ENCODE peak calls at places on chromosomes 1 and 21, in ten cellular contexts. D, L, K, T, Q, M, O, V, S and C are unnamed samples.
A peak's percentile ranks its signal among the peaks of the same experiment; 100 is the strongest.

GRCh38 chr1:234368320-234369032 is 4.8 kb upstream of the COA6 start:
- DNase-seq in D (no peak), K (no peak), V (no peak), T (no peak), Q (no peak), M (no peak), O (no peak), S (no peak), L (peak; percentile 6), C (no peak)

GRCh38 chr1:225875044-225875822 is 6.9 kb downstream of the TMEM63A start:
- DNase-seq in O (no peak), K (no peak), V (no peak), D (no peak), Q (peak; percentile 94), M (no peak), T (no peak), L (no peak), S (no peak), C (no peak)

GRCh38 chr1:151908228-151908691 is 1.1 kb downstream of the THEM4 start:
- DNase-seq in D (peak; percentile 68), L (no peak), O (no peak), K (no peak), S (no peak), Q (peak; percentile 40), T (no peak), M (no peak), V (peak; percentile 50), C (no peak)

GRCh38 chr1:2228684-2229031 is 539 bp downstream of the SKI start:
- DNase-seq in T (no peak), K (no peak), D (no peak), S (peak; percentile 17), V (peak; percentile 70), L (no peak), O (no peak), Q (peak; percentile 19), M (peak; percentile 25), C (no peak)

GRCh38 chr1:204941415-204942338 is 71.0 kb downstream of the NFASC start:
- DNase-seq in M (no peak), V (peak; percentile 78), T (peak; percentile 68), L (no peak), D (peak; percentile 74), S (peak; percentile 47), K (peak; percentile 60), Q (peak; percentile 80), O (peak; percentile 61), C (peak; percentile 87)

GRCh38 chr21:17660449-17660848 is 47.7 kb upstream of the BTG3 start:
- DNase-seq in O (no peak), K (no peak), S (no peak), D (no peak), V (peak; percentile 9), T (no peak), L (no peak), M (no peak), Q (no peak), C (no peak)

GRCh38 chr1:211630236-211631081 is 45.0 kb downstream of the NEK2 start:
- DNase-seq in D (peak; percentile 70), S (peak; percentile 31), M (no peak), V (peak; percentile 20), T (peak; percentile 58), Q (no peak), O (no peak), L (no peak), K (peak; percentile 78), C (no peak)

GRCh38 chr1:221458430-221459156 is 283.3 kb downstream of the DUSP10 start:
- DNase-seq in Q (no peak), D (no peak), S (peak; percentile 91), O (no peak), M (no peak), L (no peak), K (no peak), T (no peak), V (peak; percentile 92), C (no peak)

GRCh38 chr1:209430821-209431259 is 152.7 kb upstream of the CAMK1G start:
- DNase-seq in Q (no peak), T (no peak), V (no peak), L (no peak), D (no peak), M (no peak), O (no peak), S (no peak), K (no peak), C (no peak)

GRCh38 chr1:167499657-167500056 is 18.7 kb downstream of the CD247 start:
- DNase-seq in K (no peak), V (no peak), S (no peak), D (no peak), Q (no peak), M (no peak), L (no peak), O (no peak), T (no peak), C (no peak)

GRCh38 chr1:22966309-22966708 is 6.4 kb downstream of the LACTBL1 start:
- DNase-seq in S (no peak), D (no peak), O (no peak), T (no peak), V (no peak), K (no peak), L (no peak), M (no peak), Q (no peak), C (no peak)

GRCh38 chr1:42992043-42992697 is 33.5 kb upstream of the SLC2A1 start:
- DNase-seq in V (no peak), L (no peak), T (no peak), D (no peak), O (no peak), S (no peak), K (no peak), M (no peak), Q (peak; percentile 49), C (peak; percentile 58)

GRCh38 chr1:61081135-61081636 is 1.2 kb upstream of the NFIA start:
- DNase-seq in D (no peak), S (no peak), K (no peak), O (no peak), L (no peak), Q (peak; percentile 33), M (no peak), T (no peak), V (no peak), C (no peak)

GRCh38 chr1:67682659-67683197 is 2.3 kb upstream of the GADD45A start:
- DNase-seq in L (no peak), T (no peak), S (peak; percentile 61), D (no peak), V (peak; percentile 90), K (no peak), M (no peak), Q (no peak), O (no peak), C (no peak)

GRCh38 chr1:36871146-36871971 is 163.0 kb downstream of the GRIK3 start:
- DNase-seq in D (no peak), T (no peak), Q (no peak), L (no peak), K (no peak), O (peak; percentile 37), V (no peak), M (no peak), S (no peak), C (peak; percentile 87)

GRCh38 chr1:1171551-1172340 is 1.9 kb upstream of the TTLL10 start:
- DNase-seq in M (no peak), L (no peak), S (no peak), K (peak; percentile 4), Q (peak; percentile 57), V (no peak), O (no peak), D (peak; percentile 25), T (no peak), C (no peak)

GRCh38 chr1:182960046-182960445 is 7.1 kb upstream of the SHCBP1L start:
- DNase-seq in M (no peak), Q (no peak), V (no peak), K (no peak), S (no peak), D (no peak), L (no peak), O (no peak), T (no peak), C (no peak)

GRCh38 chr1:184260382-184260781 is 126.4 kb upstream of the C1orf21 start:
- DNase-seq in K (no peak), V (peak; percentile 85), Q (no peak), L (no peak), M (no peak), S (peak; percentile 16), D (no peak), T (no peak), O (no peak), C (no peak)

GRCh38 chr1:51960262-51960661 is 30.2 kb downstream of the RAB3B start:
- DNase-seq in M (no peak), D (peak; percentile 32), T (no peak), L (no peak), O (no peak), K (no peak), Q (no peak), S (no peak), V (peak; percentile 14), C (no peak)

GRCh38 chr1:38899560-38899959 is 18.2 kb upstream of the GJA9 start:
- DNase-seq in M (no peak), D (no peak), O (no peak), K (peak; percentile 10), S (no peak), T (no peak), L (no peak), Q (no peak), V (no peak), C (no peak)